ENCODE peak calls at places on chromosomes 16 and 17, in eight cellular contexts. N is CD4-positive, alpha-beta T cell; F is foreskin fibroblast; R is GM12865; C is neural crest cell; K is kidney; A is stomach; D is epithelial cell of esophagus. M is an unnamed sample.
A peak's percentile ranks its signal among the peaks of the same experiment; 100 is the strongest.

GRCh38 chr17:36614974-36615373 is 13.6 kb downstream of the MRM1 start:
- DNase-seq in K (no peak), A (no peak), R (no peak), N (no peak), C (no peak), F (no peak), D (no peak), M (no peak)

GRCh38 chr17:17351901-17352781 is 49.0 kb downstream of the NT5M start:
- DNase-seq in A (peak; percentile 16), D (no peak), N (peak; percentile 12), F (peak; percentile 86), R (no peak), K (no peak), C (no peak), M (no peak)

GRCh38 chr16:53881371-53881770 is 177.4 kb downstream of the FTO start:
- DNase-seq in C (no peak), D (peak; percentile 95), A (no peak), R (no peak), K (no peak), F (peak; percentile 69), N (no peak), M (no peak)

GRCh38 chr17:58626905-58627304 is 64.9 kb downstream of the TEX14 start:
- DNase-seq in F (no peak), K (no peak), N (no peak), C (no peak), A (no peak), R (no peak), D (no peak), M (no peak)

GRCh38 chr16:16033208-16033717 is 83.8 kb downstream of the ABCC1 start:
- DNase-seq in D (no peak), K (no peak), A (no peak), R (peak; percentile 49), N (no peak), F (no peak), C (no peak), M (peak; percentile 45)

GRCh38 chr17:44655983-44656700 is at the start of gene MEIOC:
- DNase-seq in D (peak; percentile 29), C (peak; percentile 33), F (peak; percentile 38), R (peak; percentile 15), K (no peak), A (no peak), N (no peak), M (peak; percentile 76)

GRCh38 chr17:33277436-33278100 is 15.5 kb downstream of the ASIC2 start:
- DNase-seq in F (peak; percentile 80), D (no peak), N (no peak), R (no peak), C (no peak), K (no peak), A (no peak), M (no peak)

GRCh38 chr16:12532871-12533610 is 270.6 kb downstream of the CPPED1 start:
- DNase-seq in K (no peak), R (no peak), D (no peak), C (no peak), N (peak; percentile 49), A (no peak), F (no peak), M (no peak)

GRCh38 chr16:27304102-27304501 is 9.7 kb upstream of the IL4R start:
- DNase-seq in A (no peak), D (no peak), C (no peak), K (no peak), R (no peak), F (no peak), N (no peak), M (no peak)

GRCh38 chr17:30543456-30543855 is 66.2 kb downstream of the GOSR1 start:
- DNase-seq in N (no peak), F (peak; percentile 53), K (no peak), C (no peak), D (no peak), A (no peak), R (no peak), M (no peak)

GRCh38 chr16:52634101-52634500 is 87.2 kb upstream of the TOX3 start:
- DNase-seq in N (no peak), A (no peak), R (no peak), D (no peak), F (no peak), K (no peak), C (no peak), M (no peak)

GRCh38 chr17:77445908-77446535 is 305.3 kb downstream of the SEC14L1 start:
- DNase-seq in F (peak; percentile 33), A (peak; percentile 77), N (no peak), C (no peak), D (no peak), K (no peak), R (peak; percentile 91), M (no peak)

GRCh38 chr16:17260271-17260849 is 210.4 kb downstream of the XYLT1 start:
- DNase-seq in D (no peak), K (no peak), N (no peak), C (no peak), R (no peak), A (no peak), F (no peak), M (no peak)

GRCh38 chr17:40577611-40578065 is 12.4 kb upstream of the CCR7 start:
- DNase-seq in D (no peak), N (no peak), K (no peak), F (no peak), A (no peak), C (no peak), R (peak; percentile 86), M (peak; percentile 64)

GRCh38 chr16:59021751-59022150 is 287.6 kb upstream of the GOT2 start:
- DNase-seq in N (no peak), F (peak; percentile 31), A (no peak), D (peak; percentile 5), K (no peak), C (no peak), R (no peak), M (no peak)

GRCh38 chr16:77955127-77955526 is 67.2 kb upstream of the CLEC3A start:
- DNase-seq in R (no peak), C (no peak), K (no peak), A (no peak), N (no peak), D (no peak), F (no peak), M (no peak)
- TF ChIP-seq CTCF in R (no peak), C (no peak), K (no peak), A (no peak), N (no peak), D (no peak), F (no peak), M (no peak)

DNA sequence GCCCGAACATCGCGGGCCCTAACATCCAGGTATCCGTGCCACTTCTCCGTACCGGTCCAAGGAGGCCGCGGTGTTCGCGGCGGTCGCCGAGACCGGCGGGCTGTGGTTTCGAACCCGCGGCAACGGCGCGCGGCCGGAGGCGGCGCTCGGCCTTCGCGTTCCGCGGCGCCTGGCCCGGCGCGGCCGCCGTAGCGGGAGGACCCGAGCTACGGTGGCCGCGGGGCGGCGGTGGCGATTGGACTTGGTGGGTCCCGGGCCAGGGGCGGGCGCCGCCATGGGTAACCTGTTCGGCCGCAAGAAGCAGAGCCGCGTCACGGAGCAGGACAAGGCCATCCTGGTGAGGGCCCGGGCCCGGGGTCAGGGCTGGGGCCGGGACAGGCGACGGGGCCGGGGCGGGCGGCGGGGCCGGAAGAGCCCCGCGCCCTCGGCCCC is at the start of gene CHMP6:
- DNase-seq in R (peak; percentile 88), C (peak; percentile 66), F (peak; percentile 90), D (peak; percentile 77), N (peak; percentile 74), K (peak; percentile 91), A (peak; percentile 79), M (peak; percentile 96)
- TF ChIP-seq CTCF in R (peak; percentile 17), C (peak; percentile 32), F (no peak), D (no peak), N (no peak), K (peak; percentile 33), A (peak; percentile 8), M (no peak)

GRCh38 chr17:48174833-48175232 is 67.3 kb downstream of the SNX11 start:
- DNase-seq in D (no peak), K (no peak), R (no peak), C (no peak), N (no peak), A (no peak), F (no peak), M (no peak)

GRCh38 chr17:48177816-48178215 is 70.2 kb downstream of the SNX11 start:
- DNase-seq in D (no peak), C (no peak), K (no peak), A (no peak), F (no peak), R (no peak), N (no peak), M (no peak)

GRCh38 chr17:48176456-48176855 is 68.9 kb downstream of the SNX11 start:
- DNase-seq in N (no peak), K (no peak), F (no peak), D (no peak), C (no peak), A (no peak), R (no peak), M (no peak)

GRCh38 chr17:48178327-48178726 is 70.8 kb downstream of the SNX11 start:
- DNase-seq in R (no peak), K (no peak), F (no peak), C (no peak), N (no peak), A (no peak), D (no peak), M (no peak)

GRCh38 chr17:48175692-48176450 is 68.3 kb downstream of the SNX11 start:
- DNase-seq in C (no peak), A (no peak), K (no peak), F (peak; percentile 59), N (no peak), R (no peak), D (peak; percentile 12), M (no peak)
- TF ChIP-seq CTCF in C (no peak), A (no peak), K (no peak), F (no peak), N (no peak), R (no peak), D (no peak), M (no peak)

GRCh38 chr17:46143827-46144236 is 49.4 kb downstream of the KANSL1 start:
- DNase-seq in D (no peak), F (no peak), R (no peak), C (no peak), N (no peak), A (no peak), K (no peak), M (no peak)

GRCh38 chr17:46139365-46140210 is 53.6 kb downstream of the KANSL1 start:
- DNase-seq in C (no peak), F (no peak), D (no peak), R (peak; percentile 41), K (no peak), A (no peak), N (no peak), M (no peak)

GRCh38 chr17:46140645-46141197 is 52.5 kb downstream of the KANSL1 start:
- DNase-seq in A (no peak), K (no peak), N (no peak), F (no peak), C (no peak), R (no peak), D (no peak), M (no peak)

GRCh38 chr17:46144246-46144645 is 49.0 kb downstream of the KANSL1 start:
- DNase-seq in F (no peak), A (no peak), D (no peak), N (no peak), K (no peak), C (no peak), R (peak; percentile 41), M (no peak)

DNA sequence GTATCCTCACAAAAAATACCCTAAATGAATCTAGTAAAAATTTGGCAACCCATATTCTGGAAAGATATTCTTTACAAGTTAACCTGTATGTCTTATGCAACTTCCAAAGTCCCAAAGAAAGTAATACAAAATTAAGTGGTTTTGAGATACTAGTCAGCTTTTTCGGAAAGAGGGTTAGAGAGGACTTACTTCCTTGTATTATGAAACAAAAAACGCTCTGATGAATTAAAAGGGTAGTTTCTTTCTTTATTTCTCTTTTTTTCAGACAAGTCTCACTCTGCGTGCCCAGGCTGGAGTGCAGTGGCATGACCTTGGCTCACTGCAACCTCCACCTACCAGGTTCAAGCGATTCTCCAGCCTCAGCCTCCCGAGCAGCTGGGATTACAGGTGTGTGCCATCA is 51.6 kb downstream of the KANSL1 start:
- DNase-seq in N (no peak), A (no peak), F (no peak), C (no peak), K (peak; percentile 49), D (no peak), R (peak; percentile 60), M (no peak)
- TF ChIP-seq CTCF in N (no peak), A (no peak), F (no peak), C (no peak), K (no peak), D (no peak), R (no peak), M (no peak)